ENCODE peak calls at places on chromosomes 2 and 18, in five cellular contexts. One of them, this sample, is unnamed.

GRCh38 chr2:158104903-158105302 is 3.2 kb downstream of the UPP2 start:
- DNase-seq in fibroblast of lung: no peak
- DNase-seq in mesothelial cell of epicardium: no peak
- DNase-seq in uterus: no peak
- DNase-seq in GM20000: no peak
- DNase-seq in this sample: no peak

GRCh38 chr2:158730621-158730905 is 64.6 kb upstream of the DAPL1 start:
- DNase-seq in fibroblast of lung: no peak
- DNase-seq in mesothelial cell of epicardium: no peak
- DNase-seq in uterus: no peak
- DNase-seq in GM20000: no peak
- DNase-seq in this sample: no peak

GRCh38 chr2:216366777-216367465 is 5.4 kb downstream of the MARCHF4 start:
- DNase-seq in fibroblast of lung: no peak
- DNase-seq in mesothelial cell of epicardium: no peak
- DNase-seq in uterus: no peak
- DNase-seq in GM20000: no peak
- DNase-seq in this sample: peak

GRCh38 chr2:73907840-73908452 is 15.1 kb downstream of the ACTG2 start:
- DNase-seq in fibroblast of lung: peak
- DNase-seq in mesothelial cell of epicardium: no peak
- DNase-seq in uterus: no peak
- DNase-seq in GM20000: peak
- DNase-seq in this sample: peak

GRCh38 chr2:240455719-240456606 is 20.5 kb downstream of the GPC1 start:
- DNase-seq in fibroblast of lung: no peak
- DNase-seq in mesothelial cell of epicardium: no peak
- DNase-seq in uterus: no peak
- DNase-seq in GM20000: no peak
- DNase-seq in this sample: no peak

GRCh38 chr18:25592804-25593360 is 240.9 kb upstream of the ZNF521 start:
- DNase-seq in fibroblast of lung: no peak
- DNase-seq in mesothelial cell of epicardium: no peak
- DNase-seq in uterus: no peak
- DNase-seq in GM20000: no peak
- DNase-seq in this sample: no peak

GRCh38 chr18:8443505-8443904 is 165.7 kb upstream of the RAB12 start:
- DNase-seq in fibroblast of lung: no peak
- DNase-seq in mesothelial cell of epicardium: no peak
- DNase-seq in uterus: no peak
- DNase-seq in GM20000: no peak
- DNase-seq in this sample: no peak

GRCh38 chr18:48922801-48923730 is 27.7 kb downstream of the SMAD7 start:
- DNase-seq in fibroblast of lung: peak
- DNase-seq in mesothelial cell of epicardium: peak
- DNase-seq in uterus: peak
- DNase-seq in GM20000: no peak
- DNase-seq in this sample: peak

GRCh38 chr18:23169683-23170082 is 34.4 kb downstream of the CABLES1 start:
- DNase-seq in fibroblast of lung: no peak
- DNase-seq in mesothelial cell of epicardium: no peak
- DNase-seq in uterus: no peak
- DNase-seq in GM20000: no peak
- DNase-seq in this sample: no peak

GRCh38 chr2:41941831-41942230 is 106.0 kb upstream of the PKDCC start:
- DNase-seq in fibroblast of lung: peak
- DNase-seq in mesothelial cell of epicardium: no peak
- DNase-seq in uterus: no peak
- DNase-seq in GM20000: no peak
- DNase-seq in this sample: peak

GRCh38 chr18:23307567-23308295 is 145.4 kb upstream of the RIOK3 start:
- DNase-seq in fibroblast of lung: peak
- DNase-seq in mesothelial cell of epicardium: no peak
- DNase-seq in uterus: peak
- DNase-seq in GM20000: peak
- DNase-seq in this sample: peak

GRCh38 chr2:43071629-43072550 is 154.5 kb downstream of the ZFP36L2 start:
- DNase-seq in fibroblast of lung: peak
- DNase-seq in mesothelial cell of epicardium: no peak
- DNase-seq in uterus: peak
- DNase-seq in GM20000: no peak
- DNase-seq in this sample: peak

GRCh38 chr2:174350018-174350417 is 15.3 kb downstream of the SP9 start:
- DNase-seq in fibroblast of lung: no peak
- DNase-seq in mesothelial cell of epicardium: no peak
- DNase-seq in uterus: no peak
- DNase-seq in GM20000: peak
- DNase-seq in this sample: no peak

GRCh38 chr2:127683766-127684165 is 8.4 kb upstream of the LIMS2 start:
- DNase-seq in fibroblast of lung: peak
- DNase-seq in mesothelial cell of epicardium: no peak
- DNase-seq in uterus: no peak
- DNase-seq in GM20000: no peak
- DNase-seq in this sample: peak

GRCh38 chr2:185628985-185629384 is 109.6 kb upstream of the FSIP2 start:
- DNase-seq in fibroblast of lung: no peak
- DNase-seq in mesothelial cell of epicardium: no peak
- DNase-seq in uterus: no peak
- DNase-seq in GM20000: no peak
- DNase-seq in this sample: no peak

GRCh38 chr2:204715332-204715731 is 170.1 kb downstream of the PARD3B start:
- DNase-seq in fibroblast of lung: no peak
- DNase-seq in mesothelial cell of epicardium: no peak
- DNase-seq in uterus: no peak
- DNase-seq in GM20000: no peak
- DNase-seq in this sample: no peak

GRCh38 chr18:30618567-30618966 is 424.0 kb downstream of the DSC3 start:
- DNase-seq in fibroblast of lung: no peak
- DNase-seq in mesothelial cell of epicardium: no peak
- DNase-seq in uterus: no peak
- DNase-seq in GM20000: no peak
- DNase-seq in this sample: no peak

GRCh38 chr2:88827821-88828220 is 136.3 kb downstream of the RPIA start:
- DNase-seq in fibroblast of lung: no peak
- DNase-seq in mesothelial cell of epicardium: no peak
- DNase-seq in uterus: no peak
- DNase-seq in GM20000: no peak
- DNase-seq in this sample: no peak

GRCh38 chr2:85924522-85924921 is 35.7 kb upstream of the ST3GAL5 start:
- DNase-seq in fibroblast of lung: peak
- DNase-seq in mesothelial cell of epicardium: no peak
- DNase-seq in uterus: peak
- DNase-seq in GM20000: no peak
- DNase-seq in this sample: peak

GRCh38 chr18:76874643-76875389 is 52.5 kb downstream of the ZNF236 start:
- DNase-seq in fibroblast of lung: no peak
- DNase-seq in mesothelial cell of epicardium: no peak
- DNase-seq in uterus: no peak
- DNase-seq in GM20000: no peak
- DNase-seq in this sample: no peak

GRCh38 chr2:159124441-159124911 is 156.0 kb downstream of the TANC1 start:
- DNase-seq in fibroblast of lung: peak
- DNase-seq in mesothelial cell of epicardium: no peak
- DNase-seq in uterus: peak
- DNase-seq in GM20000: no peak
- DNase-seq in this sample: peak

GRCh38 chr2:204365778-204366177 is 179.5 kb upstream of the PARD3B start:
- DNase-seq in fibroblast of lung: no peak
- DNase-seq in mesothelial cell of epicardium: no peak
- DNase-seq in uterus: no peak
- DNase-seq in GM20000: no peak
- DNase-seq in this sample: no peak

GRCh38 chr2:46241344-46241743 is 55.9 kb upstream of the EPAS1 start:
- DNase-seq in fibroblast of lung: peak
- DNase-seq in mesothelial cell of epicardium: no peak
- DNase-seq in uterus: no peak
- DNase-seq in GM20000: no peak
- DNase-seq in this sample: peak

GRCh38 chr2:130864830-130865229 is 28.1 kb downstream of the ARHGEF4 start:
- DNase-seq in fibroblast of lung: peak
- DNase-seq in mesothelial cell of epicardium: no peak
- DNase-seq in uterus: no peak
- DNase-seq in GM20000: no peak
- DNase-seq in this sample: peak

GRCh38 chr2:218370410-218371063 is 11.5 kb upstream of the SLC11A1 start:
- DNase-seq in fibroblast of lung: no peak
- DNase-seq in mesothelial cell of epicardium: no peak
- DNase-seq in uterus: peak
- DNase-seq in GM20000: no peak
- DNase-seq in this sample: peak

GRCh38 chr18:10893761-10894160 is 255.6 kb downstream of the PIEZO2 start:
- DNase-seq in fibroblast of lung: no peak
- DNase-seq in mesothelial cell of epicardium: no peak
- DNase-seq in uterus: no peak
- DNase-seq in GM20000: no peak
- DNase-seq in this sample: no peak

GRCh38 chr18:9792565-9793226 is 84.6 kb downstream of the RAB31 start:
- DNase-seq in fibroblast of lung: no peak
- DNase-seq in mesothelial cell of epicardium: no peak
- DNase-seq in uterus: no peak
- DNase-seq in GM20000: peak
- DNase-seq in this sample: no peak

GRCh38 chr2:170139276-170139967 is 38.5 kb upstream of the MYO3B start:
- DNase-seq in fibroblast of lung: no peak
- DNase-seq in mesothelial cell of epicardium: no peak
- DNase-seq in uterus: no peak
- DNase-seq in GM20000: peak
- DNase-seq in this sample: no peak

GRCh38 chr2:151808258-151809072 is 19.8 kb downstream of the ARL5A start:
- DNase-seq in fibroblast of lung: no peak
- DNase-seq in mesothelial cell of epicardium: no peak
- DNase-seq in uterus: no peak
- DNase-seq in GM20000: no peak
- DNase-seq in this sample: peak
- TF ChIP-seq CTCF in fibroblast of lung: peak
- TF ChIP-seq CTCF in mesothelial cell of epicardium: peak
- TF ChIP-seq CTCF in uterus: peak
- TF ChIP-seq CTCF in GM20000: peak
- TF ChIP-seq CTCF in this sample: peak

GRCh38 chr18:54224379-54225014 is at the start of gene MBD2:
- DNase-seq in fibroblast of lung: peak
- DNase-seq in mesothelial cell of epicardium: peak
- DNase-seq in uterus: peak
- DNase-seq in GM20000: peak
- DNase-seq in this sample: peak
- TF ChIP-seq CTCF in fibroblast of lung: no peak
- TF ChIP-seq CTCF in mesothelial cell of epicardium: no peak
- TF ChIP-seq CTCF in uterus: peak
- TF ChIP-seq CTCF in GM20000: peak
- TF ChIP-seq CTCF in this sample: no peak

GRCh38 chr2:31674446-31674845 is 93.7 kb upstream of the SRD5A2 start:
- DNase-seq in fibroblast of lung: no peak
- DNase-seq in mesothelial cell of epicardium: no peak
- DNase-seq in uterus: no peak
- DNase-seq in GM20000: no peak
- DNase-seq in this sample: no peak

DNA sequence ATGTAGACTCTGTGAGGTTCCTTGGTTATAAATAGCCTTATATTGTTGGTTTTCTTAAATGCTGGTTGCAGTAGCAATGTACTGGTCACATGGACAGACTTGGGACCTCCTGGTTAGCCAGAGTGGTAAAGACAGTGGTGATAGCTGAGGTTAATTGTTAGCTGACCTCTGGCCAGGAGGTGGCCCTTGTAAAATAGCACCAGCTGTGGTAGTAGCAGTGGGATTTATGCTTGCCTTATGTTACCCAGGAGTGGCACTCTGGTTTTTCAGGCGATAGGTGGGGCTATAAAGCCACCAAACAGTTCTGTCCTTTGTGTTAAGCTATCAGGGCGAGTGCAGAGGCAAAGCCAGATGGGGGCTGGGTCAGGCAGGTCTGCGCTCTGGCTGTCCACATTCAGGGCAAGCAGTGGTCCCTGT is 94.8 kb upstream of the SRD5A2 start:
- DNase-seq in fibroblast of lung: no peak
- DNase-seq in mesothelial cell of epicardium: no peak
- DNase-seq in uterus: no peak
- DNase-seq in GM20000: no peak
- DNase-seq in this sample: no peak
- TF ChIP-seq CTCF in fibroblast of lung: no peak
- TF ChIP-seq CTCF in mesothelial cell of epicardium: no peak
- TF ChIP-seq CTCF in uterus: no peak
- TF ChIP-seq CTCF in GM20000: no peak
- TF ChIP-seq CTCF in this sample: no peak

GRCh38 chr2:238361877-238362276 is 41.6 kb downstream of the TRAF3IP1 start:
- DNase-seq in fibroblast of lung: no peak
- DNase-seq in mesothelial cell of epicardium: no peak
- DNase-seq in uterus: no peak
- DNase-seq in GM20000: no peak
- DNase-seq in this sample: no peak
- TF ChIP-seq CTCF in fibroblast of lung: no peak
- TF ChIP-seq CTCF in mesothelial cell of epicardium: no peak
- TF ChIP-seq CTCF in uterus: no peak
- TF ChIP-seq CTCF in GM20000: no peak
- TF ChIP-seq CTCF in this sample: no peak

GRCh38 chr18:63273170-63273925 is 46.2 kb downstream of the BCL2 start:
- DNase-seq in fibroblast of lung: no peak
- DNase-seq in mesothelial cell of epicardium: no peak
- DNase-seq in uterus: no peak
- DNase-seq in GM20000: no peak
- DNase-seq in this sample: no peak
- TF ChIP-seq CTCF in fibroblast of lung: no peak
- TF ChIP-seq CTCF in mesothelial cell of epicardium: no peak
- TF ChIP-seq CTCF in uterus: no peak
- TF ChIP-seq CTCF in GM20000: no peak
- TF ChIP-seq CTCF in this sample: no peak

This sample was measured in cardiac fibroblast.